ENCODE peak calls at places on chromosome 21, in seven cellular contexts. B is D721Med; W is NCI-H1105 treated with DMSO at 0.1 percent for 48 hours; Q is stimulated activated CD4-positive, alpha-beta T cell treated with anti-CD3 and anti-CD28 coated beads, Interleukin-1b, Interleukin-23, amount 100 ng/mL, for 48 hours; F is foreskin melanocyte; Y is A172; R is gastrocnemius medialis. T is an unnamed sample.

GRCh38 chr21:37074546-37074945 is 1.5 kb downstream of the TTC3 start:
- DNase-seq in R (no peak), Q (no peak), W (no peak), Y (no peak), F (no peak), B (no peak), T (no peak)

GRCh38 chr21:34845521-34846213 is 176.9 kb downstream of the CLIC6 start:
- DNase-seq in F (no peak), B (no peak), Q (peak), Y (peak), W (no peak), R (peak), T (peak)

GRCh38 chr21:44298301-44298700 is 1.6 kb upstream of the PFKL start:
- DNase-seq in Q (no peak), Y (no peak), R (no peak), F (no peak), W (no peak), B (no peak), T (no peak)

GRCh38 chr21:17732306-17732705 is 86.8 kb downstream of the C21orf91 start:
- DNase-seq in R (no peak), Q (no peak), W (peak), Y (peak), F (no peak), B (no peak), T (peak)

GRCh38 chr21:21801921-21802320 is 803.7 kb downstream of the NCAM2 start:
- DNase-seq in F (no peak), Q (no peak), Y (no peak), B (no peak), R (no peak), W (no peak), T (no peak)

GRCh38 chr21:45542667-45543370 is 579 bp upstream of the SLC19A1 start:
- DNase-seq in F (no peak), B (no peak), Q (no peak), R (no peak), Y (no peak), W (no peak), T (no peak)

GRCh38 chr21:44845418-44846200 is 27.7 kb upstream of the SUMO3 start:
- DNase-seq in R (no peak), F (peak), Y (no peak), B (no peak), Q (peak), W (no peak), T (no peak)

GRCh38 chr21:34930971-34931370 is 118.1 kb downstream of the RUNX1 start:
- DNase-seq in Y (no peak), F (no peak), R (no peak), Q (no peak), W (no peak), B (no peak), T (no peak)

GRCh38 chr21:38424333-38424732 is 73.9 kb downstream of the ERG start:
- DNase-seq in R (no peak), W (no peak), B (no peak), Y (no peak), F (no peak), Q (no peak), T (no peak)

GRCh38 chr21:33434770-33435360 is 31.7 kb downstream of the IFNGR2 start:
- DNase-seq in R (peak), Q (peak), Y (peak), F (peak), W (no peak), B (no peak), T (no peak)

GRCh38 chr21:31173881-31174555 is 135.7 kb upstream of the KRTAP19-8 start:
- DNase-seq in B (no peak), Q (peak), R (no peak), W (no peak), Y (no peak), F (peak), T (no peak)

GRCh38 chr21:44657635-44658183 is at the start of gene KRTAP12-3:
- DNase-seq in B (no peak), Y (no peak), Q (no peak), R (no peak), F (no peak), W (no peak), T (no peak)

GRCh38 chr21:15283789-15284188 is 219.0 kb upstream of the NRIP1 start:
- DNase-seq in R (no peak), B (no peak), Y (no peak), Q (no peak), W (no peak), F (no peak), T (peak)

GRCh38 chr21:14687277-14687642 is 141.1 kb upstream of the SAMSN1 start:
- DNase-seq in F (no peak), Q (no peak), R (no peak), Y (no peak), W (no peak), B (no peak), T (no peak)

GRCh38 chr21:46356494-46357334 is 32.8 kb downstream of the PCNT start:
- DNase-seq in R (peak), W (no peak), Y (no peak), Q (no peak), F (no peak), B (no peak), T (no peak)

GRCh38 chr21:35603471-35603870 is 456.9 kb downstream of the SETD4 start:
- DNase-seq in F (no peak), R (no peak), B (no peak), Q (no peak), W (no peak), Y (no peak), T (peak)

GRCh38 chr21:22363504-22363903 is 1365.3 kb downstream of the NCAM2 start:
- DNase-seq in Y (no peak), B (no peak), R (no peak), W (no peak), Q (no peak), F (no peak), T (no peak)

GRCh38 chr21:27213328-27213727 is 246.4 kb upstream of the ADAMTS5 start:
- DNase-seq in B (no peak), F (no peak), Y (no peak), R (no peak), W (no peak), Q (no peak), T (no peak)

GRCh38 chr21:33824156-33824941 is 91.3 kb downstream of the ATP5PO start:
- DNase-seq in B (no peak), R (no peak), F (no peak), Q (no peak), W (no peak), Y (no peak), T (no peak)

GRCh38 chr21:38170283-38170682 is 86.5 kb upstream of the KCNJ15 start:
- DNase-seq in Q (no peak), Y (peak), R (no peak), W (no peak), B (no peak), F (no peak), T (no peak)

GRCh38 chr21:27647401-27647800 is 680.5 kb upstream of the ADAMTS5 start:
- DNase-seq in B (no peak), Y (no peak), F (no peak), Q (no peak), W (no peak), R (no peak), T (no peak)

GRCh38 chr21:42703173-42703908 is 49.9 kb downstream of the PDE9A start:
- DNase-seq in Y (no peak), W (no peak), B (no peak), R (no peak), F (no peak), Q (no peak), T (no peak)

GRCh38 chr21:31710586-31710985 is 21.3 kb downstream of the SCAF4 start:
- DNase-seq in Y (peak), Q (no peak), F (no peak), R (no peak), B (no peak), W (no peak), T (no peak)

GRCh38 chr21:45590246-45590725 is 48.0 kb upstream of the SLC19A1 start:
- DNase-seq in R (no peak), F (peak), Y (no peak), W (no peak), Q (peak), B (no peak), T (no peak)

GRCh38 chr21:45853703-45854342 is 127.7 kb upstream of the COL6A1 start:
- DNase-seq in B (no peak), Y (no peak), R (no peak), W (no peak), F (no peak), Q (no peak), T (no peak)

T was measured in NCI-H774.